ENCODE peak calls at places on chromosomes 4 and X, in five cellular contexts. H is A673, K is IMR-90, G is choroid plexus epithelial cell, E is fibroblast of lung. M is an unnamed sample.

GRCh38 chr4:155658665-155659064 is 8.0 kb upstream of the GUCY1A1 start:
- DNase-seq in E (no peak), G (no peak), K (no peak), H (no peak), M (no peak)

GRCh38 chrX:114465689-114466088 is 118.2 kb upstream of the HTR2C start:
- DNase-seq in H (no peak), G (no peak), E (no peak), K (no peak), M (no peak)

GRCh38 chrX:71944369-71944768 is 33.7 kb downstream of the NHSL2 start:
- DNase-seq in G (no peak), E (no peak), H (no peak), K (no peak), M (no peak)

GRCh38 chr4:134906404-134907023 is 704.9 kb upstream of the PABPC4L start:
- DNase-seq in G (peak), E (peak), K (no peak), H (peak), M (no peak)

GRCh38 chr4:107719211-107719926 is 665 bp downstream of the PAPSS1 start:
- DNase-seq in H (no peak), K (peak), G (peak), E (peak), M (peak)

GRCh38 chr4:24730256-24731001 is 64.9 kb upstream of the SOD3 start:
- DNase-seq in G (peak), K (peak), H (peak), E (peak), M (peak)

GRCh38 chr4:165454426-165454825 is 75.6 kb downstream of the CPE start:
- DNase-seq in E (no peak), G (no peak), H (no peak), K (no peak), M (no peak)

GRCh38 chr4:31984872-31985271 is 1264.7 kb downstream of the PCDH7 start:
- DNase-seq in H (no peak), G (peak), K (no peak), E (no peak), M (peak)

GRCh38 chr4:10605746-10606482 is 78.7 kb downstream of the CLNK start:
- DNase-seq in G (peak), H (no peak), K (peak), E (peak), M (peak)

DNA sequence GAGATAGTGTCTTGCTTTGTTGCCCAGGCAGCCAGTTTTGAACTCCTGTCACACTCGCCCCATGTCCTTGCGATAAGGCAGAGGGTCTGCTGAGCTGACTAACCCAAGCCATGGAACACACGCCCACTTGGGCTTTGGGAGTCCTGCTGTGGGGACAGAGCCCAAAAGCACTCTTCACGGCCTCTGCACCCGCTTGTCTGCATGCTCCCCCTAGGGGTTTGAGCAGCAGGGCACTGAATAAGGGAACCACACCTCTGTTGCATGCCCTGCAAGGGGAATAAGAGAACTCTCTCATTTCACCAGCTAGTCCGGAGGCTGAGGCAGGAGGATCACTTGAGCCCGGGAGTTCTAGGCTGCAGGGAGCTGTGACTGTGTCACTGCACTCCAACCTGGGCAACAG is 166.0 kb downstream of the STAG2 start:
- DNase-seq in G (no peak), K (no peak), E (no peak), H (no peak), M (no peak)
- TF ChIP-seq CTCF in G (no peak), K (no peak), E (no peak), H (no peak), M (no peak)

GRCh38 chr4:190020790-190021717 is 6.0 kb downstream of the FRG2 start:
- DNase-seq in E (peak), K (peak), H (peak), G (peak), M (peak)
- H3K4me3 ChIP-seq in E (no peak), K (peak), H (peak), G (no peak), M (peak)

GRCh38 chr4:88456757-88457306 is at the start of gene HERC5:
- DNase-seq in H (peak), E (peak), K (peak), G (peak), M (peak)
- TF ChIP-seq CTCF in H (peak), E (peak), K (peak), G (peak), M (peak)

GRCh38 chr4:123024710-123025109 is 102.3 kb upstream of the NUDT6 start:
- DNase-seq in E (no peak), G (no peak), H (peak), K (no peak), M (no peak)
- H3K4me3 ChIP-seq in E (no peak), G (no peak), H (no peak), K (no peak), M (no peak)

DNA sequence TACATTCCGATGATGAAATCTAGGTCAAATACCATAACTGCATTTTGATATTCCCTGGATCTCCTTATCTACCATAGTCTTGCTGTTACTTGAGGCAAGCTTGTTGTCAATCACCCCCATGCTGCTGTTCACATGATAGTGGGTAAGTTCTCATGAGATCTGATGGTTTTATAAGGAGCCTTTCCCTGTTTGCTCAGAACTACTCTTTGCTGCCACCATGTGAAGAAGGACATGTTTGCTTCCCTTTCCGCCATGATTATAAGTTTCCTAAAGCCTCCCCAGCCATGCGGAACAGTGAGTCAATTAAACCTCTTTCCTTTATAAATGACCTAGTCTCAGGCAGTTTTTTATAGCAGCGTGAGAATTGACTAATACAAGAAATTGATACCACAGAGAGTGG is 432.0 kb downstream of the GLUD2 start:
- DNase-seq in G (peak), K (no peak), E (no peak), H (peak), M (no peak)
- TF ChIP-seq CTCF in G (peak), K (no peak), E (no peak), H (peak), M (no peak)

DNA sequence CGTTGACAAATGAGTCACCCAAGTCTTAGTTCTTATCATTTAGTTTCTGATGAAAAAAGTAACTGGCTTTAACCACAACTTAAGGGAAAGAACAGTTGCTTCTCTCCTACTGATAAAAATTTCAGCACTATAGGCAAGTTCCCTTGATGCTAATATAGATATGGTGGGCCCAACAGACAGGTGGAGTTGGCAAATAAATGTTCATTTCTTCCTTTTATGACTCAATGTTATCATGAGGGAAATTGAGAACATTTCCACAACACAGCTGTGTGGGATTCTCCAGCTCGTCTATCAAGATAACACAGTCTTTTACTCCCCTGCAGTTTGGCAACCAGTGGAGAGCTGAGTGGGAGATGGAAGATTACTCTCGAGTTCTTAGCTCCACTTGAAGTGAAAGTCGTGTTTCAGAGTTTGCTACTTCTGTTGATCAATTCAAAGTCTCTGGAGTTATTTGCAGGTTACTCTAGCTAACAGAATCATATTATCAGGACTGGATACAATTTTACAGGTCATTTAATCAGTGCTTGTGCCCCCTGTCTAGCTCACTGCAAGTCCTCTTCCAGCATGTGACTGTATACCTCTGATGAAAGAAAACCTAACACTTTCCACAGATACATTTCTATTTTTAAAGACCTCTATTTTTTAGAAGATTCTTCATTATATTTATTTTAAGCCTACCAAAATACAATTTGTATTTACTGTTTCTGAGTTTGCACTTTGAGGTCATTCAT is 270.6 kb upstream of the GK2 start:
- DNase-seq in H (no peak), G (peak), K (peak), E (no peak), M (peak)
- H3K4me3 ChIP-seq in H (no peak), G (no peak), K (no peak), E (no peak), M (no peak)

M was measured in fibroblast of the aortic adventitia.